ENCODE peak calls at places on chromosome 1, in five cellular contexts. V, L, U, G and N are unnamed samples.

GRCh38 chr1:115771094-115771846 is 2.8 kb upstream of the CASQ2 start:
- DNase-seq in V (no peak), L (no peak), U (no peak), G (no peak), N (peak; percentile 28)

GRCh38 chr1:229339520-229339919 is 3.3 kb downstream of the CCSAP start:
- DNase-seq in V (no peak), L (no peak), U (no peak), G (no peak), N (no peak)

GRCh38 chr1:33407750-33408436 is 23.0 kb downstream of the PHC2 start:
- DNase-seq in V (no peak), L (no peak), U (no peak), G (no peak), N (no peak)

GRCh38 chr1:214566158-214567104 is 15.0 kb upstream of the PTPN14 start:
- DNase-seq in V (no peak), L (no peak), U (no peak), G (peak; percentile 54), N (no peak)

GRCh38 chr1:77605246-77606026 is 77.0 kb downstream of the ZZZ3 start:
- DNase-seq in V (peak; percentile 66), L (no peak), U (no peak), G (no peak), N (peak; percentile 72)

GRCh38 chr1:35324486-35324885 is 56.0 kb downstream of the ZMYM4 start:
- DNase-seq in V (no peak), L (no peak), U (no peak), G (no peak), N (no peak)

GRCh38 chr1:20787775-20788488 is 825 bp upstream of the HP1BP3 start:
- DNase-seq in V (no peak), L (no peak), U (no peak), G (peak; percentile 9), N (no peak)

GRCh38 chr1:112335351-112335750 is 60.7 kb upstream of the CTTNBP2NL start:
- DNase-seq in V (no peak), L (no peak), U (no peak), G (no peak), N (no peak)

GRCh38 chr1:226979115-226979516 is 39.0 kb downstream of the COQ8A start:
- DNase-seq in V (no peak), L (no peak), U (no peak), G (no peak), N (no peak)

GRCh38 chr1:184970691-184971161 is 3.6 kb downstream of the NIBAN1 start:
- DNase-seq in V (no peak), L (no peak), U (no peak), G (no peak), N (no peak)

GRCh38 chr1:43217747-43218146 is 45.6 kb downstream of the CFAP57 start:
- DNase-seq in V (no peak), L (no peak), U (no peak), G (no peak), N (no peak)

GRCh38 chr1:206769331-206769731 is 1.2 kb upstream of the IL19 start:
- DNase-seq in V (no peak), L (no peak), U (peak; percentile 57), G (no peak), N (peak; percentile 34)

GRCh38 chr1:30472009-30472408 is 251.4 kb downstream of the MATN1 start:
- DNase-seq in V (no peak), L (no peak), U (no peak), G (no peak), N (no peak)

GRCh38 chr1:151799179-151800022 is 5.8 kb downstream of the LINGO4 start:
- DNase-seq in V (no peak), L (no peak), U (no peak), G (no peak), N (no peak)

GRCh38 chr1:1755426-1755825 is 22.8 kb downstream of the NADK start:
- DNase-seq in V (peak; percentile 57), L (no peak), U (no peak), G (no peak), N (no peak)

GRCh38 chr1:63969461-63969893 is 195.7 kb downstream of the ROR1 start:
- DNase-seq in V (no peak), L (no peak), U (no peak), G (peak; percentile 24), N (no peak)

GRCh38 chr1:2199042-2199810 is 4.7 kb upstream of the FAAP20 start:
- DNase-seq in V (peak; percentile 84), L (peak; percentile 84), U (peak; percentile 86), G (peak; percentile 91), N (peak; percentile 88)

GRCh38 chr1:8463144-8463927 is 145.4 kb downstream of the SLC45A1 start:
- DNase-seq in V (no peak), L (no peak), U (no peak), G (no peak), N (peak; percentile 50)

GRCh38 chr1:206727981-206728380 is 42.6 kb upstream of the IL19 start:
- DNase-seq in V (no peak), L (no peak), U (no peak), G (no peak), N (peak; percentile 4)

GRCh38 chr1:9643351-9644256 is 7.9 kb upstream of the PIK3CD start:
- DNase-seq in V (no peak), L (no peak), U (no peak), G (no peak), N (no peak)

GRCh38 chr1:19735419-19736127 is 64.1 kb downstream of the TMCO4 start:
- DNase-seq in V (peak; percentile 78), L (no peak), U (no peak), G (no peak), N (no peak)

GRCh38 chr1:6111571-6111970 is 65.9 kb downstream of the KCNAB2 start:
- DNase-seq in V (peak; percentile 48), L (no peak), U (no peak), G (no peak), N (no peak)

GRCh38 chr1:167425482-167425881 is 92.8 kb downstream of the CD247 start:
- DNase-seq in V (no peak), L (no peak), U (no peak), G (no peak), N (no peak)

GRCh38 chr1:158189637-158190036 is 8.9 kb downstream of the CD1D start:
- DNase-seq in V (no peak), L (no peak), U (no peak), G (no peak), N (no peak)

GRCh38 chr1:20110679-20111078 is 8.7 kb downstream of the PLA2G2D start:
- DNase-seq in V (no peak), L (no peak), U (no peak), G (no peak), N (no peak)

GRCh38 chr1:151990856-151991198 is 2.8 kb downstream of the S100A10 start:
- DNase-seq in V (no peak), L (peak; percentile 64), U (no peak), G (no peak), N (peak; percentile 55)

GRCh38 chr1:166975361-166976129 is at the start of gene ILDR2:
- DNase-seq in V (peak; percentile 81), L (no peak), U (peak; percentile 61), G (peak; percentile 28), N (peak; percentile 52)

GRCh38 chr1:53196485-53197271 is at the start of gene CPT2:
- DNase-seq in V (peak; percentile 97), L (peak; percentile 83), U (peak; percentile 96), G (peak; percentile 88), N (peak; percentile 96)

GRCh38 chr1:152539901-152540300 is 25.6 kb downstream of the CRCT1 start:
- DNase-seq in V (no peak), L (no peak), U (no peak), G (no peak), N (no peak)

GRCh38 chr1:207243756-207244408 is 77.6 kb upstream of the CD55 start:
- DNase-seq in V (no peak), L (no peak), U (no peak), G (no peak), N (no peak)

GRCh38 chr1:162159515-162159914 is 90.0 kb downstream of the NOS1AP start:
- DNase-seq in V (no peak), L (peak; percentile 68), U (no peak), G (no peak), N (peak; percentile 74)

GRCh38 chr1:183129921-183130675 is 56.0 kb upstream of the LAMC2 start:
- DNase-seq in V (no peak), L (no peak), U (no peak), G (no peak), N (no peak)

GRCh38 chr1:112263464-112263863 is 132.6 kb upstream of the CTTNBP2NL start:
- DNase-seq in V (no peak), L (no peak), U (no peak), G (no peak), N (no peak)

GRCh38 chr1:86774305-86775304 is 70.2 kb downstream of the SH3GLB1 start:
- DNase-seq in V (peak; percentile 60), L (no peak), U (no peak), G (peak; percentile 40), N (peak; percentile 41)

GRCh38 chr1:15128520-15129313 is 24.8 kb upstream of the TMEM51 start:
- DNase-seq in V (peak; percentile 69), L (peak; percentile 72), U (peak; percentile 81), G (peak; percentile 70), N (peak; percentile 86)
- TF ChIP-seq POLR2A in V (no peak), L (no peak), U (no peak), G (no peak), N (no peak)

DNA sequence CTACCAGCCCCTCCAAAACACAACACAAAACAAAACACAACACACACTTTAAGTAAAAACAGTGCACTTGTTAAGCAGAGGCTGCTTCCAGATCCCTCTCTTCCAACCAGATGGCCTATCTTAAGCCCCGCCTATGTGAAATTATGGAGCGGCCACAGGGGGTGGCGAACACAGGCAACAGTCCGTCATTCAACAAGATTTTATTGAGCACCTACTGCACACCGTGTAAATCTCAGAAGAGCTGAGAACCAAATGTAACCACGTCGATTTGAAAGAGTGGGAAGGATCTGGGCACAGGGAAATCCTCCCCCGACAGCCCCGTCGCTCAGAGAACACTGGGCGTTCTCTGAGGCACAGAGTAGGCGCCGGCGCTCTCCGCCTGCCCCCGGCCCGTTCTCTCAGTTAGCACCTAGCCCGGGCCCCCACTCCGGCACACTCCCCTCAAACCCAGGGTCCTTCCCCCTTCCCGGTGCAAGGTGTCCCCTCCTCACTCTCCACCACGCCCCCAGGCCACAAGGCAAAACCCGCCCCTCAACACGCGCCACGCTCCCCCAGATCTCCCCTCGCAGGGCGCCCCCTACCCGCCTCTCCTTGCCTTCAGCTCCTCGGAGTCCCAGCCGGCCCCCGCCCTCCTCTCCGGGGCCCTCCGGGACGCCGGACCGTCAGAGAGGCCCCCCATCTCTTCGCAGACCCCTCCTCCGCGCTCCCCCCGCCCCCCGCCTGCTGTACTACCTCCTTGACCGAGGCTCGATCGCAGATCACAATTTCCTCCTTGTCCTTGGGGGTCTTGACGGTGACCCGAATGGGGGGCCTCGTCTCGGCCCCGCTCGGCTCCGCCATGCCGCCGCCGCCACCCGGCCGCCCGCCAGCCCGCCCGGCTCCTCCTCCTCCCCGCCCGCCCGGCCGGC is 482 bp downstream of the UBQLN4 start:
- DNase-seq in V (peak; percentile 74), L (peak; percentile 57), U (peak; percentile 73), G (peak; percentile 86), N (peak; percentile 40)
- TF ChIP-seq POLR2A in V (no peak), L (no peak), U (no peak), G (no peak), N (no peak)

GRCh38 chr1:203396595-203397194 is 45.8 kb upstream of the FMOD start:
- DNase-seq in V (no peak), L (no peak), U (no peak), G (no peak), N (no peak)
- TF ChIP-seq POLR2A in V (no peak), L (no peak), U (no peak), G (no peak), N (no peak)

GRCh38 chr1:58576727-58577675 is at the start of gene TACSTD2:
- DNase-seq in V (peak; percentile 59), L (peak; percentile 95), U (no peak), G (no peak), N (peak; percentile 84)
- TF ChIP-seq POLR2A in V (peak; percentile 44), L (peak; percentile 74), U (no peak), G (no peak), N (no peak)